ENCODE peak calls at places on chromosomes 3 and 15, in eight cellular contexts. I, D, A, B, P, Y, Z and O are unnamed samples.

GRCh38 chr3:72488736-72489030 is 359.6 kb downstream of the SHQ1 start:
- DNase-seq in D (peak; percentile 81), A (no peak), P (no peak), B (no peak), Y (no peak), Z (peak; percentile 79), I (no peak), O (no peak)

GRCh38 chr3:45929042-45929679 is 14.1 kb upstream of the CXCR6 start:
- DNase-seq in I (no peak), D (peak; percentile 16), P (peak; percentile 79), A (peak; percentile 73), Y (peak; percentile 83), B (peak; percentile 36), Z (peak; percentile 60), O (peak; percentile 12)

GRCh38 chr15:52434885-52435284 is 93.8 kb downstream of the MYO5A start:
- DNase-seq in P (no peak), Z (no peak), D (no peak), Y (no peak), A (no peak), B (no peak), I (no peak), O (no peak)

GRCh38 chr15:70033109-70033508 is 64.6 kb downstream of the TLE3 start:
- DNase-seq in A (no peak), B (no peak), Y (no peak), I (no peak), D (no peak), Z (no peak), P (no peak), O (no peak)

GRCh38 chr3:53067571-53067970 is 21.7 kb upstream of the SFMBT1 start:
- DNase-seq in B (no peak), D (no peak), A (no peak), Z (no peak), Y (no peak), P (no peak), I (no peak), O (no peak)

GRCh38 chr15:45197512-45197911 is 9.7 kb upstream of the SHF start:
- DNase-seq in Z (no peak), I (no peak), P (no peak), A (no peak), B (no peak), D (no peak), Y (no peak), O (no peak)

GRCh38 chr3:56042326-56042951 is 425.8 kb downstream of the ERC2 start:
- DNase-seq in P (peak; percentile 33), B (peak; percentile 0), A (peak; percentile 3), D (peak; percentile 63), Z (peak; percentile 64), I (no peak), Y (peak; percentile 64), O (peak; percentile 44)

GRCh38 chr3:11808231-11808630 is 38.5 kb downstream of the TAMM41 start:
- DNase-seq in Y (peak; percentile 43), Z (no peak), B (no peak), D (peak; percentile 42), I (no peak), P (no peak), A (no peak), O (no peak)

GRCh38 chr3:18241837-18242236 is 183.3 kb downstream of the SATB1 start:
- DNase-seq in Z (peak; percentile 1), P (no peak), B (no peak), D (peak; percentile 7), Y (no peak), I (no peak), A (no peak), O (no peak)

GRCh38 chr3:16378920-16379319 is 113.9 kb downstream of the OXNAD1 start:
- DNase-seq in D (peak; percentile 25), Z (peak; percentile 79), A (no peak), Y (peak; percentile 47), P (no peak), B (no peak), I (no peak), O (no peak)

GRCh38 chr15:69591905-69592508 is 139.4 kb downstream of the RPLP1 start:
- DNase-seq in D (no peak), Z (no peak), P (no peak), Y (no peak), I (no peak), B (no peak), A (peak; percentile 85), O (no peak)

GRCh38 chr15:73225358-73226015 is 143.3 kb downstream of the HCN4 start:
- DNase-seq in Y (no peak), Z (no peak), P (peak; percentile 11), B (no peak), A (no peak), D (no peak), I (no peak), O (no peak)

GRCh38 chr15:91227062-91227461 is 127.0 kb downstream of the SV2B start:
- DNase-seq in Y (no peak), D (no peak), P (no peak), A (no peak), I (no peak), Z (no peak), B (no peak), O (no peak)

GRCh38 chr3:51970606-51971300 is 3.1 kb downstream of the ABHD14B start:
- DNase-seq in B (no peak), Y (no peak), Z (no peak), D (no peak), A (no peak), I (peak; percentile 89), P (no peak), O (no peak)

GRCh38 chr3:128605091-128606046 is 45.2 kb downstream of the RPN1 start:
- DNase-seq in Y (no peak), Z (no peak), B (no peak), P (no peak), I (no peak), A (no peak), D (no peak), O (no peak)

GRCh38 chr15:89199734-89200133 is 21.6 kb downstream of the RLBP1 start:
- DNase-seq in B (peak; percentile 20), Z (no peak), I (no peak), D (no peak), Y (no peak), P (peak; percentile 58), A (no peak), O (peak; percentile 6)

GRCh38 chr3:59558906-59559720 is 509.3 kb upstream of the CFAP20DC start:
- DNase-seq in A (no peak), Y (no peak), D (no peak), B (no peak), Z (no peak), P (no peak), I (no peak), O (no peak)

GRCh38 chr3:6935964-6936363 is 75.0 kb downstream of the GRM7 start:
- DNase-seq in I (peak; percentile 58), P (no peak), B (no peak), Z (no peak), D (no peak), Y (no peak), A (no peak), O (no peak)

GRCh38 chr3:63918321-63918720 is 6.1 kb upstream of the SCAANT1 start:
- DNase-seq in D (peak; percentile 66), B (no peak), Z (peak; percentile 65), A (no peak), P (no peak), I (no peak), Y (peak; percentile 75), O (no peak)

GRCh38 chr15:59104912-59105732 is at the start of gene CCNB2:
- DNase-seq in B (peak; percentile 94), I (peak; percentile 78), Z (peak; percentile 93), D (peak; percentile 90), A (peak; percentile 99), P (peak; percentile 97), Y (peak; percentile 98), O (peak; percentile 93)

GRCh38 chr3:160869825-160870224 is 113.8 kb downstream of the PPM1L start:
- DNase-seq in Y (no peak), I (peak; percentile 66), P (no peak), B (no peak), Z (peak; percentile 25), D (no peak), A (no peak), O (no peak)

GRCh38 chr15:71654714-71655174 is 155.6 kb upstream of the NR2E3 start:
- DNase-seq in D (no peak), Z (no peak), I (no peak), Y (no peak), P (no peak), B (peak; percentile 92), A (no peak), O (peak; percentile 59)

GRCh38 chr15:35705030-35705884 is 159.3 kb upstream of the DPH6 start:
- DNase-seq in P (no peak), I (no peak), A (no peak), Z (peak; percentile 42), B (peak; percentile 72), D (no peak), Y (no peak), O (peak; percentile 79)

GRCh38 chr15:78691873-78692421 is 50.9 kb upstream of the CHRNB4 start:
- DNase-seq in P (no peak), I (no peak), B (no peak), A (no peak), Z (no peak), D (no peak), Y (no peak), O (no peak)

GRCh38 chr15:74308643-74308945 is 58.9 kb downstream of the CYP11A1 start:
- DNase-seq in D (no peak), B (no peak), P (no peak), Y (no peak), A (no peak), I (no peak), Z (no peak), O (no peak)

GRCh38 chr3:128553560-128553959 is 60.6 kb upstream of the GATA2 start:
- DNase-seq in I (no peak), D (no peak), Y (no peak), Z (no peak), P (no peak), B (peak; percentile 35), A (no peak), O (peak; percentile 39)

GRCh38 chr15:44147636-44148035 is 47.4 kb downstream of the FRMD5 start:
- DNase-seq in P (no peak), A (no peak), I (no peak), Y (no peak), D (no peak), Z (no peak), B (no peak), O (no peak)

GRCh38 chr3:72639736-72640135 is 208.5 kb downstream of the SHQ1 start:
- DNase-seq in B (no peak), Z (no peak), D (no peak), Y (no peak), P (no peak), I (no peak), A (no peak), O (no peak)

GRCh38 chr3:156218353-156218744 is 98.0 kb downstream of the KCNAB1 start:
- DNase-seq in B (peak; percentile 48), Y (no peak), Z (peak; percentile 44), A (no peak), P (no peak), I (no peak), D (no peak), O (peak; percentile 31)